ENCODE peak calls at places on chromosomes 4 and X, in eight cellular contexts. I, W, T, G, E, R, A and B are unnamed samples.

GRCh38 chrX:12701625-12702024 is 89.6 kb upstream of the PRPS2 start:
- DNase-seq in I (no peak), W (peak), T (peak), G (peak), E (peak), R (no peak), A (no peak), B (no peak)

GRCh38 chrX:39261446-39262147 is 460.3 kb downstream of the MID1IP1 start:
- DNase-seq in I (peak), W (peak), T (peak), G (peak), E (no peak), R (no peak), A (no peak), B (no peak)

GRCh38 chrX:115332832-115333231 is 43.3 kb downstream of the LUZP4 start:
- DNase-seq in I (no peak), W (no peak), T (no peak), G (no peak), E (no peak), R (no peak), A (no peak), B (no peak)

GRCh38 chr4:6177587-6178197 is 22.7 kb downstream of the JAKMIP1 start:
- DNase-seq in I (no peak), W (no peak), T (no peak), G (no peak), E (no peak), R (peak), A (no peak), B (no peak)

GRCh38 chr4:98796986-98797385 is 131.9 kb downstream of the EIF4E start:
- DNase-seq in I (no peak), W (no peak), T (no peak), G (no peak), E (no peak), R (no peak), A (no peak), B (no peak)

GRCh38 chrX:2489446-2490445 is 11.0 kb downstream of the DHRSX start:
- DNase-seq in I (no peak), W (no peak), T (no peak), G (no peak), E (no peak), R (no peak), A (no peak), B (no peak)

GRCh38 chr4:61202638-61203495 is 2.7 kb downstream of the ADGRL3 start:
- DNase-seq in I (peak), W (no peak), T (no peak), G (peak), E (peak), R (no peak), A (no peak), B (peak)

GRCh38 chrX:1536712-1537030 is 314 bp downstream of the P2RY8 start:
- DNase-seq in I (no peak), W (no peak), T (no peak), G (no peak), E (no peak), R (no peak), A (no peak), B (no peak)

GRCh38 chrX:110915120-110915519 is 119.5 kb upstream of the CHRDL1 start:
- DNase-seq in I (no peak), W (peak), T (peak), G (peak), E (no peak), R (no peak), A (no peak), B (no peak)

GRCh38 chr4:138507527-138507926 is 265.4 kb upstream of the SLC7A11 start:
- DNase-seq in I (no peak), W (peak), T (peak), G (no peak), E (no peak), R (no peak), A (no peak), B (no peak)

GRCh38 chr4:127985989-127986388 is 20.8 kb downstream of the ABHD18 start:
- DNase-seq in I (no peak), W (no peak), T (no peak), G (peak), E (no peak), R (no peak), A (no peak), B (no peak)

GRCh38 chr4:108107116-108107515 is 61.6 kb downstream of the LEF1 start:
- DNase-seq in I (no peak), W (no peak), T (no peak), G (no peak), E (no peak), R (no peak), A (no peak), B (no peak)

GRCh38 chr4:53563824-53564223 is 27.5 kb downstream of the LNX1 start:
- DNase-seq in I (no peak), W (peak), T (peak), G (peak), E (peak), R (no peak), A (no peak), B (no peak)

GRCh38 chr4:14180166-14180565 is 552.6 kb upstream of the BOD1L1 start:
- DNase-seq in I (no peak), W (no peak), T (no peak), G (no peak), E (no peak), R (no peak), A (no peak), B (no peak)

GRCh38 chrX:84318661-84319060 is 130.7 kb upstream of the RPS6KA6 start:
- DNase-seq in I (no peak), W (no peak), T (no peak), G (no peak), E (no peak), R (no peak), A (no peak), B (no peak)

GRCh38 chr4:10492486-10492885 is 35.3 kb upstream of the ZNF518B start:
- DNase-seq in I (no peak), W (no peak), T (no peak), G (no peak), E (no peak), R (no peak), A (no peak), B (no peak)

GRCh38 chrX:147899715-147900114 is 12.0 kb upstream of the FMR1 start:
- DNase-seq in I (no peak), W (no peak), T (no peak), G (peak), E (no peak), R (no peak), A (no peak), B (no peak)

GRCh38 chrX:138756234-138756633 is 44.7 kb upstream of the FGF13 start:
- DNase-seq in I (no peak), W (no peak), T (peak), G (peak), E (no peak), R (no peak), A (no peak), B (peak)

GRCh38 chrX:41870719-41871151 is 52.6 kb downstream of the CASK start:
- DNase-seq in I (no peak), W (no peak), T (no peak), G (no peak), E (no peak), R (no peak), A (no peak), B (no peak)

GRCh38 chr4:140260227-140260626 is 106.2 kb upstream of the MAML3 start:
- DNase-seq in I (no peak), W (peak), T (peak), G (peak), E (no peak), R (no peak), A (no peak), B (no peak)

GRCh38 chrX:151000901-151001301 is 17.8 kb downstream of the HMGB3 start:
- DNase-seq in I (no peak), W (no peak), T (no peak), G (no peak), E (no peak), R (no peak), A (no peak), B (no peak)